ENCODE peak calls at places on chromosomes 12 and 14, in five cellular contexts. A is HuH-7; W is T47D; F is NCI-H748 treated with DMSO at 0.1 percent for 48 hours; V is CD8-positive, alpha-beta T cell. G is an unnamed sample.
A peak's percentile ranks its signal among the peaks of the same experiment; 100 is the strongest.

GRCh38 chr12:84134797-84135366 is 777.7 kb downstream of the SLC6A15 start:
- DNase-seq in A (no peak), W (no peak), F (no peak), V (no peak), G (no peak)

GRCh38 chr14:99802301-99803105 is 9.3 kb downstream of the EML1 start:
- DNase-seq in A (no peak), W (no peak), F (no peak), V (no peak), G (peak; percentile 14)

GRCh38 chr12:51592034-51592705 is 1.1 kb downstream of the SCN8A start:
- DNase-seq in A (no peak), W (no peak), F (no peak), V (no peak), G (no peak)

GRCh38 chr12:122406701-122407154 is 15.7 kb downstream of the CLIP1 start:
- DNase-seq in A (no peak), W (no peak), F (no peak), V (no peak), G (no peak)

GRCh38 chr14:33452982-33453381 is 497.9 kb downstream of the EGLN3 start:
- DNase-seq in A (no peak), W (no peak), F (no peak), V (no peak), G (no peak)

GRCh38 chr14:80535171-80535570 is 323.9 kb upstream of the DIO2 start:
- DNase-seq in A (no peak), W (no peak), F (no peak), V (no peak), G (no peak)

GRCh38 chr12:6285063-6285477 is 25.4 kb upstream of the PLEKHG6 start:
- DNase-seq in A (peak; percentile 90), W (peak; percentile 22), F (peak; percentile 71), V (peak; percentile 62), G (peak; percentile 95)

GRCh38 chr12:110248096-110248447 is 33.0 kb upstream of the ATP2A2 start:
- DNase-seq in A (no peak), W (no peak), F (no peak), V (no peak), G (no peak)

GRCh38 chr14:32697114-32697513 is 241.6 kb upstream of the NPAS3 start:
- DNase-seq in A (no peak), W (no peak), F (no peak), V (no peak), G (no peak)

GRCh38 chr14:100440207-100440631 is 117.1 kb downstream of the SLC25A47 start:
- DNase-seq in A (peak; percentile 75), W (peak; percentile 90), F (peak; percentile 44), V (peak; percentile 45), G (peak; percentile 89)

GRCh38 chr12:90546511-90546910 is 408.5 kb downstream of the CCER1 start:
- DNase-seq in A (no peak), W (no peak), F (no peak), V (no peak), G (no peak)

GRCh38 chr14:77910506-77910905 is 110.6 kb downstream of the ADCK1 start:
- DNase-seq in A (no peak), W (no peak), F (no peak), V (no peak), G (no peak)

GRCh38 chr12:57844725-57845477 is 1.6 kb downstream of the CTDSP2 start:
- DNase-seq in A (peak; percentile 81), W (peak; percentile 70), F (no peak), V (no peak), G (peak; percentile 82)

GRCh38 chr12:58028294-58028693 is 86.9 kb downstream of the ATP23 start:
- DNase-seq in A (no peak), W (no peak), F (no peak), V (no peak), G (no peak)

GRCh38 chr12:122081697-122082221 is 3.2 kb downstream of the MLXIP start:
- DNase-seq in A (no peak), W (no peak), F (no peak), V (peak; percentile 45), G (no peak)

GRCh38 chr14:24052656-24053547 is 1.1 kb downstream of the CARMIL3 start:
- DNase-seq in A (no peak), W (no peak), F (no peak), V (peak; percentile 35), G (no peak)

GRCh38 chr12:7038591-7038990 is 20.3 kb upstream of the LPCAT3 start:
- DNase-seq in A (no peak), W (no peak), F (no peak), V (no peak), G (no peak)

GRCh38 chr14:104171029-104171697 is 32.8 kb downstream of the KIF26A start:
- DNase-seq in A (no peak), W (no peak), F (no peak), V (no peak), G (no peak)

GRCh38 chr14:52043690-52044089 is 25.2 kb downstream of the NID2 start:
- DNase-seq in A (peak; percentile 51), W (peak; percentile 49), F (peak; percentile 6), V (peak; percentile 34), G (peak; percentile 60)

GRCh38 chr12:83700858-83701257 is 1014.2 kb downstream of the TMTC2 start:
- DNase-seq in A (no peak), W (no peak), F (no peak), V (no peak), G (no peak)

GRCh38 chr12:120497524-120498150 is 1.7 kb downstream of the DYNLL1 start:
- DNase-seq in A (no peak), W (no peak), F (no peak), V (no peak), G (no peak)

GRCh38 chr14:86237733-86238132 is 707.8 kb downstream of the FLRT2 start:
- DNase-seq in A (no peak), W (no peak), F (no peak), V (no peak), G (no peak)

GRCh38 chr12:90013409-90013808 is 304.8 kb upstream of the ATP2B1 start:
- DNase-seq in A (peak; percentile 20), W (no peak), F (peak; percentile 28), V (no peak), G (no peak)

GRCh38 chr12:109711596-109712461 is 1.8 kb upstream of the FAM222A start:
- DNase-seq in A (no peak), W (no peak), F (no peak), V (no peak), G (no peak)